ENCODE peak calls at places on chromosomes 13 and 19, in six cellular contexts. One of them, this sample, is unnamed.

GRCh38 chr19:15291666-15292065 is 40.7 kb downstream of the BRD4 start:
- DNase-seq in retinal pigment epithelial cell: no peak
- DNase-seq in glutamatergic neuron: no peak
- DNase-seq in posterior vena cava: no peak
- DNase-seq in heart left ventricle: no peak
- DNase-seq in suprapubic skin: no peak
- DNase-seq in this sample: no peak

GRCh38 chr13:113297370-113297871 is 382 bp downstream of the LAMP1 start:
- DNase-seq in retinal pigment epithelial cell: no peak
- DNase-seq in glutamatergic neuron: peak; percentile 51
- DNase-seq in posterior vena cava: no peak
- DNase-seq in heart left ventricle: no peak
- DNase-seq in suprapubic skin: peak; percentile 73
- DNase-seq in this sample: peak; percentile 33

GRCh38 chr19:52600639-52601024 is 30.5 kb downstream of the ZNF701 start:
- DNase-seq in retinal pigment epithelial cell: no peak
- DNase-seq in glutamatergic neuron: peak; percentile 51
- DNase-seq in posterior vena cava: no peak
- DNase-seq in heart left ventricle: peak; percentile 40
- DNase-seq in suprapubic skin: peak; percentile 63
- DNase-seq in this sample: peak; percentile 18

GRCh38 chr13:113992276-113993005 is 18.6 kb upstream of the C13orf46 start:
- DNase-seq in retinal pigment epithelial cell: no peak
- DNase-seq in glutamatergic neuron: no peak
- DNase-seq in posterior vena cava: peak; percentile 78
- DNase-seq in heart left ventricle: peak; percentile 19
- DNase-seq in suprapubic skin: peak; percentile 57
- DNase-seq in this sample: no peak

GRCh38 chr19:4877753-4878490 is 10.5 kb upstream of the PLIN3 start:
- DNase-seq in retinal pigment epithelial cell: no peak
- DNase-seq in glutamatergic neuron: peak; percentile 31
- DNase-seq in posterior vena cava: no peak
- DNase-seq in heart left ventricle: peak; percentile 74
- DNase-seq in suprapubic skin: no peak
- DNase-seq in this sample: no peak

GRCh38 chr19:47444388-47444821 is 25.1 kb upstream of the MEIS3 start:
- DNase-seq in retinal pigment epithelial cell: no peak
- DNase-seq in glutamatergic neuron: peak; percentile 59
- DNase-seq in posterior vena cava: no peak
- DNase-seq in heart left ventricle: no peak
- DNase-seq in suprapubic skin: no peak
- DNase-seq in this sample: peak; percentile 78

GRCh38 chr13:50424993-50425392 is 409.7 kb downstream of the KCNRG start:
- DNase-seq in retinal pigment epithelial cell: no peak
- DNase-seq in glutamatergic neuron: no peak
- DNase-seq in posterior vena cava: no peak
- DNase-seq in heart left ventricle: no peak
- DNase-seq in suprapubic skin: no peak
- DNase-seq in this sample: no peak

GRCh38 chr19:46813570-46814358 is 25.4 kb upstream of the SLC1A5 start:
- DNase-seq in retinal pigment epithelial cell: no peak
- DNase-seq in glutamatergic neuron: no peak
- DNase-seq in posterior vena cava: peak; percentile 86
- DNase-seq in heart left ventricle: peak; percentile 68
- DNase-seq in suprapubic skin: peak; percentile 75
- DNase-seq in this sample: no peak

GRCh38 chr13:79547821-79548220 is 66.9 kb downstream of the NDFIP2 start:
- DNase-seq in retinal pigment epithelial cell: no peak
- DNase-seq in glutamatergic neuron: no peak
- DNase-seq in posterior vena cava: no peak
- DNase-seq in heart left ventricle: no peak
- DNase-seq in suprapubic skin: no peak
- DNase-seq in this sample: no peak

GRCh38 chr19:7177926-7178325 is 108.4 kb downstream of the ZNF557 start:
- DNase-seq in retinal pigment epithelial cell: peak; percentile 46
- DNase-seq in glutamatergic neuron: no peak
- DNase-seq in posterior vena cava: no peak
- DNase-seq in heart left ventricle: no peak
- DNase-seq in suprapubic skin: no peak
- DNase-seq in this sample: no peak

GRCh38 chr19:10553087-10553667 is 9.5 kb downstream of the ATG4D start:
- DNase-seq in retinal pigment epithelial cell: no peak
- DNase-seq in glutamatergic neuron: no peak
- DNase-seq in posterior vena cava: no peak
- DNase-seq in heart left ventricle: no peak
- DNase-seq in suprapubic skin: no peak
- DNase-seq in this sample: no peak

This sample was measured in endothelial cell.